ENCODE peak calls at places on chromosome X, in four cellular contexts. One of them, this sample, is unnamed.

GRCh38 chrX:10014462-10015373 is 47.6 kb downstream of the CLDN34 start:
- DNase-seq in IMR-90: peak; percentile 84
- DNase-seq in heart left ventricle: peak; percentile 89
- DNase-seq in GM12878: no peak
- DNase-seq in this sample: peak; percentile 81

GRCh38 chrX:107563851-107564250 is 64.5 kb upstream of the PRPS1 start:
- DNase-seq in IMR-90: no peak
- DNase-seq in heart left ventricle: no peak
- DNase-seq in GM12878: no peak
- DNase-seq in this sample: no peak

GRCh38 chrX:44580466-44580865 is 37.8 kb upstream of the FUNDC1 start:
- DNase-seq in IMR-90: peak; percentile 81
- DNase-seq in heart left ventricle: no peak
- DNase-seq in GM12878: no peak
- DNase-seq in this sample: no peak

GRCh38 chrX:57647020-57647419 is 33.0 kb downstream of the NLRP2B start:
- DNase-seq in IMR-90: no peak
- DNase-seq in heart left ventricle: no peak
- DNase-seq in GM12878: no peak
- DNase-seq in this sample: no peak

GRCh38 chrX:17738002-17738713 is 865 bp downstream of the SCML1 start:
- DNase-seq in IMR-90: peak; percentile 24
- DNase-seq in heart left ventricle: peak; percentile 24
- DNase-seq in GM12878: no peak
- DNase-seq in this sample: peak; percentile 84

GRCh38 chrX:72306851-72307645 is 1.3 kb upstream of the CITED1 start:
- DNase-seq in IMR-90: peak; percentile 66
- DNase-seq in heart left ventricle: peak; percentile 40
- DNase-seq in GM12878: no peak
- DNase-seq in this sample: no peak

GRCh38 chrX:152276277-152276676 is 137.9 kb upstream of the MAGEA10 start:
- DNase-seq in IMR-90: no peak
- DNase-seq in heart left ventricle: no peak
- DNase-seq in GM12878: no peak
- DNase-seq in this sample: no peak

GRCh38 chrX:139286342-139286741 is 244.2 kb upstream of the F9 start:
- DNase-seq in IMR-90: no peak
- DNase-seq in heart left ventricle: no peak
- DNase-seq in GM12878: no peak
- DNase-seq in this sample: no peak

GRCh38 chrX:70477734-70478075 is 33.1 kb downstream of the DLG3 start:
- DNase-seq in IMR-90: no peak
- DNase-seq in heart left ventricle: no peak
- DNase-seq in GM12878: no peak
- DNase-seq in this sample: no peak

GRCh38 chrX:102846544-102847236 is 90.4 kb upstream of the RAB40AL start:
- DNase-seq in IMR-90: peak; percentile 73
- DNase-seq in heart left ventricle: no peak
- DNase-seq in GM12878: no peak
- DNase-seq in this sample: no peak

GRCh38 chrX:74521961-74522833 is 92.2 kb downstream of the RLIM start:
- DNase-seq in IMR-90: peak; percentile 64
- DNase-seq in heart left ventricle: peak; percentile 16
- DNase-seq in GM12878: no peak
- DNase-seq in this sample: no peak

GRCh38 chrX:53084043-53084570 is 1.9 kb downstream of the TSPYL2 start:
- DNase-seq in IMR-90: peak; percentile 36
- DNase-seq in heart left ventricle: no peak
- DNase-seq in GM12878: no peak
- DNase-seq in this sample: no peak

GRCh38 chrX:104428231-104428630 is 137.8 kb upstream of the IL1RAPL2 start:
- DNase-seq in IMR-90: no peak
- DNase-seq in heart left ventricle: no peak
- DNase-seq in GM12878: no peak
- DNase-seq in this sample: no peak

GRCh38 chrX:102067966-102068723 is 57.3 kb upstream of the TCEAL2 start:
- DNase-seq in IMR-90: peak; percentile 16
- DNase-seq in heart left ventricle: no peak
- DNase-seq in GM12878: peak; percentile 1
- DNase-seq in this sample: peak; percentile 17

GRCh38 chrX:21354725-21355124 is 19.5 kb upstream of the CNKSR2 start:
- DNase-seq in IMR-90: no peak
- DNase-seq in heart left ventricle: no peak
- DNase-seq in GM12878: no peak
- DNase-seq in this sample: no peak
- H3K27me3 ChIP-seq in IMR-90: no peaks in the 10 kb centered on the region
- H3K27me3 ChIP-seq in heart left ventricle: no peaks in the 10 kb centered on the region
- H3K27me3 ChIP-seq in GM12878: no peaks in the 10 kb centered on the region
- H3K27me3 ChIP-seq in this sample: no peaks in the 10 kb centered on the region

DNA sequence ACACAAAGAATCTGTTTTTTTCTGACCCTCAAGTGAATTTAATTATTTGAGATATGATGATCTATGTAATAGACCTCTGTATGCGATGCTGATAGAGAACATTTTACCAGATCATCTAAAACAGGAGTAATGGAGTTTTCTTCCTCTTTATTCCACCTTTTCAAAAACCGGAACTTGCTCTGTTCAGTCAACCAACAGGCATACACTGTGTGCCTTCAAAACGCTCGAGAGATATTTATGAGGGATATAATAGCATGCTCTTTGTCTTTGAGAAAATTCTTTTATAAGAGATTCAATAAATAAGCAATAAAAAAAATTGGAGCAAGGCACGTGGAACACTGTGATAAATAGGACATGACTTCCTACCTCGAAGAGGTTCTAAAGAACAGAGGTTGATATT is 2.0 kb downstream of the NYX start:
- DNase-seq in IMR-90: no peak
- DNase-seq in heart left ventricle: no peak
- DNase-seq in GM12878: no peak
- DNase-seq in this sample: no peak
- H3K4me3 ChIP-seq in IMR-90: no peak overlapping the region
- H3K4me3 ChIP-seq in heart left ventricle: peak overlapping the region; percentile 31
- H3K4me3 ChIP-seq in GM12878: no peak overlapping the region
- H3K4me3 ChIP-seq in this sample: no peak overlapping the region

GRCh38 chrX:11437642-11438379 is 144.6 kb downstream of the AMELX start:
- DNase-seq in IMR-90: peak; percentile 55
- DNase-seq in heart left ventricle: peak; percentile 35
- DNase-seq in GM12878: no peak
- DNase-seq in this sample: no peak
- H3K27me3 ChIP-seq in IMR-90: no peaks in the 10 kb centered on the region
- H3K27me3 ChIP-seq in heart left ventricle: no peaks in the 10 kb centered on the region
- H3K27me3 ChIP-seq in GM12878: no peaks in the 10 kb centered on the region
- H3K27me3 ChIP-seq in this sample: no peaks in the 10 kb centered on the region

GRCh38 chrX:39992300-39992699 is 105.5 kb downstream of the BCOR start:
- DNase-seq in IMR-90: no peak
- DNase-seq in heart left ventricle: no peak
- DNase-seq in GM12878: no peak
- DNase-seq in this sample: no peak

GRCh38 chrX:39998636-39999406 is 98.9 kb downstream of the BCOR start:
- DNase-seq in IMR-90: no peak
- DNase-seq in heart left ventricle: no peak
- DNase-seq in GM12878: no peak
- DNase-seq in this sample: no peak

GRCh38 chrX:39995457-39995856 is 102.3 kb downstream of the BCOR start:
- DNase-seq in IMR-90: no peak
- DNase-seq in heart left ventricle: no peak
- DNase-seq in GM12878: no peak
- DNase-seq in this sample: no peak

DNA sequence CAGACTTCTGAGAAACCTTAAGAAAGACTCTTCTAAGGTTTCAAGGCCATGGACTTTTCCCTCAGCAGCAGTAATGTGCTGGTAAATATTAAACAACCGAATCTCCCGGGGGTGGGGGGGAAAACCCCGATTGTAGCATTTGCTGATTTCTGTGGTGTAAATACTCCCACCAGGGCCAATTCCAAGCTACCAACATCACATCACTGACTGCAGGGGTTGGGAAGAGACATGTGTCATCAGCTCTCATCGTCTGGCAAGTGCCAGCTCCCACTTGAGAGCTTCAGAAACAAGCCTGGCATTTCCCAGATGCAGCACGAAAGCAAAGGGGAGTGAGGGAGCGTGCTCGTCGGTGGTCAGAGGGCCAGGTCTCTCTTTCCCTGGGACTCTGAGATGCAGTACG is 101.2 kb downstream of the BCOR start:
- DNase-seq in IMR-90: peak; percentile 31
- DNase-seq in heart left ventricle: no peak
- DNase-seq in GM12878: no peak
- DNase-seq in this sample: no peak
- H3K4me3 ChIP-seq in IMR-90: no peak overlapping the region
- H3K4me3 ChIP-seq in heart left ventricle: no peak overlapping the region
- H3K4me3 ChIP-seq in GM12878: no peak overlapping the region
- H3K4me3 ChIP-seq in this sample: no peak overlapping the region

GRCh38 chrX:20217906-20218305 is 48.8 kb downstream of the RPS6KA3 start:
- DNase-seq in IMR-90: no peak
- DNase-seq in heart left ventricle: no peak
- DNase-seq in GM12878: no peak
- DNase-seq in this sample: no peak
- H3K27me3 ChIP-seq in IMR-90: no peaks in the 10 kb centered on the region
- H3K27me3 ChIP-seq in heart left ventricle: no peaks in the 10 kb centered on the region
- H3K27me3 ChIP-seq in GM12878: no peaks in the 10 kb centered on the region
- H3K27me3 ChIP-seq in this sample: no peaks in the 10 kb centered on the region

DNA sequence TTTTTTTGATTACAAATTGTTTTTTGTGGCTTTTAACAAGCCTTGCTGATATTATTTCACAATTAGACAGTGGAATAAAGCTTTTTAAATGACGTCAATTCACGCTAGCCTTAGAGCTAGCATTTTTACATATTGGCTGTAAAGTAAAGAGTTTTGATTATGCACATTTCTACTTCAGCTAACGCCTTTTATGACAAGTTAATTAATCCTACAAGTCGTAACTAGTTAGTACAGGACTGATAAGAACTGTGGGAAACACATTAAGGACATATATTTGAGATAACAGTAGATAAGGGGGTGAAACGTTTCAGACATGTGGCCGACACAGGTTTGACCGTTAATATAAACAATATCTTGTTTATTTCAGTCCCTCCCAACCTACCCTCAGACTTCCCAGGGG is 95.7 kb upstream of the ATXN3L start:
- DNase-seq in IMR-90: no peak
- DNase-seq in heart left ventricle: no peak
- DNase-seq in GM12878: no peak
- DNase-seq in this sample: no peak
- H3K4me3 ChIP-seq in IMR-90: no peak overlapping the region
- H3K4me3 ChIP-seq in heart left ventricle: no peak overlapping the region
- H3K4me3 ChIP-seq in GM12878: no peak overlapping the region
- H3K4me3 ChIP-seq in this sample: no peak overlapping the region

GRCh38 chrX:153880440-153880815 is 5.5 kb downstream of the L1CAM start:
- DNase-seq in IMR-90: no peak
- DNase-seq in heart left ventricle: no peak
- DNase-seq in GM12878: no peak
- DNase-seq in this sample: no peak

GRCh38 chrX:153879741-153880439 is 6.1 kb downstream of the L1CAM start:
- DNase-seq in IMR-90: no peak
- DNase-seq in heart left ventricle: no peak
- DNase-seq in GM12878: no peak
- DNase-seq in this sample: no peak

GRCh38 chrX:153878285-153878779 is 7.6 kb downstream of the L1CAM start:
- DNase-seq in IMR-90: no peak
- DNase-seq in heart left ventricle: no peak
- DNase-seq in GM12878: no peak
- DNase-seq in this sample: no peak

GRCh38 chrX:153877571-153878261 is 8.3 kb downstream of the L1CAM start:
- DNase-seq in IMR-90: no peak
- DNase-seq in heart left ventricle: no peak
- DNase-seq in GM12878: no peak
- DNase-seq in this sample: no peak

GRCh38 chrX:153878969-153879653 is 6.9 kb downstream of the L1CAM start:
- DNase-seq in IMR-90: no peak
- DNase-seq in heart left ventricle: no peak
- DNase-seq in GM12878: no peak
- DNase-seq in this sample: no peak
- H3K27me3 ChIP-seq in IMR-90: peaks cover 35% of the 10 kb centered on the region
- H3K27me3 ChIP-seq in heart left ventricle: peaks cover 37% of the 10 kb centered on the region
- H3K27me3 ChIP-seq in GM12878: peaks cover 1% of the 10 kb centered on the region
- H3K27me3 ChIP-seq in this sample: peaks cover 3% of the 10 kb centered on the region

This sample was measured in naive thymus-derived CD4-positive, alpha-beta T cell.